ENCODE peak calls at places on chromosome X, in nine cellular contexts. W, U, Z, S, B, Y, L, F and Q are unnamed samples.

GRCh38 chrX:107273795-107274194 is 67.4 kb downstream of the DNAAF6 start:
- DNase-seq in Y (no peak), B (no peak), F (no peak), U (no peak), L (no peak), W (no peak), Z (no peak), S (no peak), Q (no peak)

GRCh38 chrX:110055616-110056015 is 52.7 kb downstream of the TMEM164 start:
- DNase-seq in Z (no peak), F (no peak), U (no peak), L (no peak), W (no peak), Y (no peak), B (no peak), S (no peak), Q (no peak)

GRCh38 chrX:17706676-17707075 is 30.6 kb upstream of the SCML1 start:
- DNase-seq in Y (peak; percentile 55), B (no peak), F (peak; percentile 85), W (no peak), L (no peak), S (no peak), U (no peak), Z (peak; percentile 47), Q (no peak)

GRCh38 chrX:71292669-71293379 is 8.7 kb upstream of the ITGB1BP2 start:
- DNase-seq in W (no peak), U (no peak), L (no peak), S (no peak), F (peak; percentile 13), Z (no peak), Y (peak; percentile 12), B (no peak), Q (no peak)

GRCh38 chrX:136659174-136659573 is 11.2 kb downstream of the CD40LG start:
- DNase-seq in F (no peak), U (no peak), W (no peak), Y (no peak), S (no peak), B (no peak), L (no peak), Z (no peak), Q (no peak)

GRCh38 chrX:150873616-150874015 is 24.9 kb downstream of the CD99L2 start:
- DNase-seq in F (peak; percentile 70), W (peak; percentile 11), Y (peak; percentile 25), S (no peak), Z (peak; percentile 75), B (no peak), L (no peak), U (no peak), Q (no peak)

GRCh38 chrX:130552444-130553073 is 150.8 kb downstream of the RBMX2 start:
- DNase-seq in B (no peak), L (no peak), S (no peak), Y (no peak), F (no peak), Z (no peak), W (no peak), U (peak; percentile 7), Q (peak; percentile 30)

GRCh38 chrX:148310402-148311200 is 189.8 kb upstream of the AFF2 start:
- DNase-seq in W (peak; percentile 86), F (no peak), Z (no peak), B (no peak), Y (no peak), U (peak; percentile 1), S (no peak), L (peak; percentile 26), Q (no peak)

GRCh38 chrX:15163131-15163530 is 106.8 kb downstream of the ASB9 start:
- DNase-seq in W (no peak), Y (no peak), S (no peak), F (no peak), U (no peak), L (no peak), Z (no peak), B (no peak), Q (no peak)

GRCh38 chrX:15170927-15171326 is 99.0 kb downstream of the ASB9 start:
- DNase-seq in B (no peak), F (no peak), U (no peak), Z (no peak), S (no peak), L (no peak), W (no peak), Y (no peak), Q (no peak)

GRCh38 chrX:15167826-15168225 is 102.1 kb downstream of the ASB9 start:
- DNase-seq in Y (no peak), U (no peak), L (no peak), Z (no peak), B (no peak), S (no peak), W (no peak), F (no peak), Q (no peak)

GRCh38 chrX:15160558-15160957 is 109.3 kb downstream of the ASB9 start:
- DNase-seq in F (no peak), Y (no peak), Z (no peak), B (no peak), U (no peak), S (no peak), W (no peak), L (no peak), Q (no peak)

DNA sequence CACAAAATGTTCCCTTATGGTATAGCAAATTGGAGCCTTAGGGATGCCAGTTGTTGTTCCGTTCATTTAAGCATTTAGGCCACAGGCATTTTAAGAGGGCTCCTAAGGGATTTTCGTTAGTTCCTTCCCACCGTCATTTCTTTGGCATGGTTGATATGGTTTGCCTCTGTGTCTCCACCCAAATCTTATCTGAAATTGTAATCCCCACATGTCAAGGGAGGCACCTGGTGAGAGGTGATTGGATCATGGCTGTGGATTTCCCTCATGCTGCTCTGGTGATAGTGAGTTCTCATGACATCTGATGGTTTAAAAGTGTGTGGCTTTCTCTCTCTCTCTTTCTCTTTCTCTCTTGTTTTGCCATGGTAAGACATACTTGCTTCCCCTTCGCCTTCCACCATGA is 104.1 kb downstream of the ASB9 start:
- DNase-seq in W (no peak), F (no peak), Z (no peak), Y (no peak), S (peak; percentile 52), B (no peak), L (no peak), U (no peak), Q (no peak)
- TF ChIP-seq CTCF in W (no peak), F (no peak), Z (no peak), Y (no peak), S (no peak), B (no peak), L (no peak), U (no peak), Q (no peak)

GRCh38 chrX:115679460-115679859 is 118.5 kb downstream of the PLS3 start:
- DNase-seq in Y (peak; percentile 53), W (peak; percentile 11), U (no peak), L (no peak), S (no peak), Z (peak; percentile 52), B (no peak), F (peak; percentile 30), Q (no peak)
- TF ChIP-seq CTCF in Y (peak; percentile 49), W (no peak), U (no peak), L (no peak), S (peak; percentile 73), Z (peak; percentile 37), B (peak; percentile 27), F (peak; percentile 34), Q (no peak)

GRCh38 chrX:115894087-115894486 is 276.5 kb upstream of the AGTR2 start:
- DNase-seq in W (peak; percentile 53), U (peak; percentile 5), Z (peak; percentile 43), B (no peak), Y (peak; percentile 7), F (peak; percentile 10), S (no peak), L (peak; percentile 8), Q (no peak)
- TF ChIP-seq CTCF in W (peak; percentile 22), U (no peak), Z (peak; percentile 36), B (no peak), Y (no peak), F (peak; percentile 24), S (peak; percentile 63), L (no peak), Q (no peak)

DNA sequence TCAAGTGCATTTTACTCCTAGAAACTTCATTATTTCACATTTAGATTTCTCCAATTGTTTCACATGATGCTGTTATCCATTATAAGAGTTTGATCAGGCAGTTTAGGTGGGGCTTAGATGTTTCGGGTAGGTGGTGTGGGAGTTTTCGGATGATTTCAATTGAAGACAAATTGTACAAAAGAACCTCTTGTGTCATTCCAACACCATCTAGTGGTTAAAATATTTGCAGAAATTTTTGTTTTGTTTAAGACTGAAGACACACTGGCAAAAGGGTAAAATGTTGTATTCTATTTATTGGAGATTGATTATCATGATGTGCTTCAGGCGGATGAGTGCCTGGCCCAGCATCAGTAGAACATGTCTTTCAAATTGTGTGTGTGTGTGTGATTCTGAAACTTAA is 212.7 kb downstream of the SH3BGRL start:
- DNase-seq in L (no peak), Y (peak; percentile 0), W (peak; percentile 2), U (no peak), B (no peak), Z (no peak), S (no peak), F (peak; percentile 0), Q (no peak)
- TF ChIP-seq CTCF in L (no peak), Y (no peak), W (no peak), U (no peak), B (no peak), Z (no peak), S (no peak), F (no peak), Q (no peak)

GRCh38 chrX:85851418-85851817 is 195.9 kb downstream of the CHM start:
- DNase-seq in U (peak; percentile 2), B (peak; percentile 37), L (peak; percentile 50), Y (peak; percentile 8), Z (no peak), W (no peak), S (peak; percentile 70), F (peak; percentile 40), Q (peak; percentile 58)
- TF ChIP-seq CTCF in U (no peak), B (peak; percentile 58), L (no peak), Y (peak; percentile 40), Z (no peak), W (no peak), S (peak; percentile 86), F (peak; percentile 64), Q (peak; percentile 11)

GRCh38 chrX:55489315-55490009 is at the start of gene USP51:
- DNase-seq in Z (no peak), W (peak; percentile 55), B (peak; percentile 51), U (peak; percentile 27), Y (peak; percentile 68), F (no peak), L (peak; percentile 31), S (peak; percentile 86), Q (peak; percentile 48)
- TF ChIP-seq CTCF in Z (no peak), W (no peak), B (no peak), U (no peak), Y (no peak), F (no peak), L (no peak), S (no peak), Q (no peak)